ENCODE peak calls at places on chromosomes 7 and 10, in six cellular contexts. T is A549, M is amniotic epithelial cell, X is SW480, K is bronchial epithelial cell, F is fibroblast of lung. S is an unnamed sample.
A peak's percentile ranks its signal among the peaks of the same experiment; 100 is the strongest.

GRCh38 chr7:70092314-70093303 is 494.3 kb downstream of the AUTS2 start:
- DNase-seq in T (no peak), M (no peak), X (no peak), K (no peak), F (peak; percentile 95), S (no peak)

GRCh38 chr7:120709931-120710330 is 148.0 kb downstream of the TSPAN12 start:
- DNase-seq in T (no peak), M (peak; percentile 42), X (no peak), K (peak; percentile 14), F (peak; percentile 35), S (no peak)

GRCh38 chr10:31317652-31318381 is 1.2 kb upstream of the ZEB1 start:
- DNase-seq in T (no peak), M (no peak), X (peak; percentile 87), K (no peak), F (no peak), S (no peak)

GRCh38 chr10:61791216-61791615 is 110.3 kb upstream of the ARID5B start:
- DNase-seq in T (no peak), M (peak; percentile 14), X (no peak), K (no peak), F (peak; percentile 75), S (no peak)

GRCh38 chr10:84391326-84391725 is 62.9 kb downstream of the CCSER2 start:
- DNase-seq in T (no peak), M (no peak), X (no peak), K (no peak), F (peak; percentile 32), S (no peak)

GRCh38 chr7:46576950-46577349 is 655.9 kb upstream of the IGFBP3 start:
- DNase-seq in T (no peak), M (peak; percentile 80), X (no peak), K (peak; percentile 45), F (peak; percentile 80), S (no peak)

GRCh38 chr10:112711366-112711765 is 238.7 kb upstream of the TCF7L2 start:
- DNase-seq in T (no peak), M (no peak), X (no peak), K (no peak), F (peak; percentile 72), S (no peak)

GRCh38 chr7:35505031-35505430 is 189.9 kb downstream of the HERPUD2 start:
- DNase-seq in T (no peak), M (no peak), X (no peak), K (no peak), F (no peak), S (no peak)

GRCh38 chr10:24462889-24463552 is 254.1 kb downstream of the KIAA1217 start:
- DNase-seq in T (no peak), M (no peak), X (no peak), K (no peak), F (peak; percentile 25), S (no peak)

GRCh38 chr10:93745411-93746065 is 12.2 kb upstream of the LGI1 start:
- DNase-seq in T (peak; percentile 32), M (peak; percentile 21), X (peak; percentile 7), K (no peak), F (peak; percentile 14), S (no peak)